ENCODE peak calls at places on chromosome 21, in nine cellular contexts. Q, I, F, O, J, H, R, Z and D are unnamed samples.
A peak's percentile ranks its signal among the peaks of the same experiment; 100 is the strongest.

GRCh38 chr21:45322960-45323461 is 35.3 kb upstream of the POFUT2 start:
- DNase-seq in Q (peak; percentile 59), I (no peak), F (peak; percentile 69), O (peak; percentile 75), J (peak; percentile 23), H (peak; percentile 15), R (no peak), Z (no peak), D (no peak)

GRCh38 chr21:28900481-28900880 is 92.2 kb downstream of the LTN1 start:
- DNase-seq in Q (no peak), I (no peak), F (no peak), O (no peak), J (no peak), H (no peak), R (no peak), Z (no peak), D (no peak)

GRCh38 chr21:29130234-29130993 is at the start of gene MAP3K7CL:
- DNase-seq in Q (no peak), I (no peak), F (peak; percentile 98), O (peak; percentile 67), J (no peak), H (no peak), R (peak; percentile 89), Z (peak; percentile 51), D (no peak)

GRCh38 chr21:46001821-46002681 is 20.5 kb downstream of the COL6A1 start:
- DNase-seq in Q (peak; percentile 54), I (no peak), F (no peak), O (no peak), J (peak; percentile 11), H (no peak), R (peak; percentile 85), Z (no peak), D (peak; percentile 2)

GRCh38 chr21:38921511-38922215 is 115.9 kb downstream of the ETS2 start:
- DNase-seq in Q (no peak), I (no peak), F (no peak), O (no peak), J (no peak), H (no peak), R (no peak), Z (no peak), D (no peak)

GRCh38 chr21:39763282-39763970 is 18.4 kb downstream of the IGSF5 start:
- DNase-seq in Q (no peak), I (no peak), F (no peak), O (no peak), J (no peak), H (no peak), R (no peak), Z (no peak), D (no peak)

GRCh38 chr21:15071012-15071411 is 6.2 kb upstream of the NRIP1 start:
- DNase-seq in Q (no peak), I (no peak), F (no peak), O (no peak), J (peak; percentile 13), H (no peak), R (no peak), Z (no peak), D (no peak)

GRCh38 chr21:18245493-18245967 is 897 bp downstream of the CHODL start:
- DNase-seq in Q (no peak), I (no peak), F (no peak), O (peak; percentile 21), J (no peak), H (peak; percentile 59), R (no peak), Z (no peak), D (peak; percentile 18)

GRCh38 chr21:17466166-17466565 is 46.7 kb upstream of the CXADR start:
- DNase-seq in Q (no peak), I (peak; percentile 13), F (peak; percentile 43), O (no peak), J (no peak), H (no peak), R (no peak), Z (no peak), D (no peak)

GRCh38 chr21:28627691-28628090 is 365.0 kb downstream of the LTN1 start:
- DNase-seq in Q (no peak), I (no peak), F (no peak), O (no peak), J (no peak), H (no peak), R (no peak), Z (no peak), D (no peak)

GRCh38 chr21:41585199-41585994 is 77.4 kb upstream of the TMPRSS2 start:
- DNase-seq in Q (peak; percentile 25), I (peak; percentile 26), F (no peak), O (no peak), J (no peak), H (no peak), R (peak; percentile 23), Z (no peak), D (no peak)

GRCh38 chr21:41584603-41585176 is 76.7 kb upstream of the TMPRSS2 start:
- DNase-seq in Q (peak; percentile 27), I (no peak), F (no peak), O (no peak), J (no peak), H (no peak), R (peak; percentile 5), Z (no peak), D (no peak)

GRCh38 chr21:41593051-41593783 is 85.3 kb upstream of the TMPRSS2 start:
- DNase-seq in Q (no peak), I (no peak), F (no peak), O (no peak), J (no peak), H (no peak), R (peak; percentile 76), Z (no peak), D (no peak)

GRCh38 chr21:41589620-41590175 is 81.7 kb upstream of the TMPRSS2 start:
- DNase-seq in Q (no peak), I (no peak), F (no peak), O (no peak), J (no peak), H (no peak), R (peak; percentile 52), Z (no peak), D (no peak)

GRCh38 chr21:41589131-41589530 is 81.2 kb upstream of the TMPRSS2 start:
- DNase-seq in Q (no peak), I (no peak), F (no peak), O (no peak), J (no peak), H (no peak), R (peak; percentile 40), Z (no peak), D (no peak)
- TF ChIP-seq CTCF in Q (no peak), I (no peak), F (no peak), O (no peak), J (no peak), H (no peak), R (no peak), Z (no peak), D (no peak)

DNA sequence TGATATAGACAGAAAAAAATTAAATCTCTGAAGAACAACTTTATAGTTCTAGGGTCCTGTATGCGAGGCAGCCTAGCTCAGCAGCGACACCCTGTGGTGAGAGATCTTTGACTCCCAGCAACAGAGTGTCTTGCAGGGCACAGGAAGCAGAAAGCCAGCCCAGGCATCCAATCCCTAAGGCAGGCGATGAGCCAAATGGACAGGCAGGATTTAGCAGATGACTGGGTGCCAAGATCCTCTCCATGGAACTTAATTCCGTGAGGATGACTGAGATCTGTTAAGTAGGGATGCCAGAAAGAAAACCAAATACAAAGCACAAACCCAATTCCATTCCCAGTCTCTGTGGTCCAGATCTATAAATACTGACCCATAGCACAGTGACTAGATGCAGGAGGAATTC is 38.8 kb downstream of the HLCS start:
- DNase-seq in Q (peak; percentile 87), I (peak; percentile 66), F (peak; percentile 89), O (peak; percentile 80), J (peak; percentile 86), H (peak; percentile 86), R (peak; percentile 94), Z (peak; percentile 75), D (peak; percentile 90)
- TF ChIP-seq CTCF in Q (peak; percentile 91), I (peak; percentile 87), F (peak; percentile 94), O (peak; percentile 78), J (peak; percentile 67), H (peak; percentile 95), R (no peak), Z (peak; percentile 95), D (peak; percentile 96)

DNA sequence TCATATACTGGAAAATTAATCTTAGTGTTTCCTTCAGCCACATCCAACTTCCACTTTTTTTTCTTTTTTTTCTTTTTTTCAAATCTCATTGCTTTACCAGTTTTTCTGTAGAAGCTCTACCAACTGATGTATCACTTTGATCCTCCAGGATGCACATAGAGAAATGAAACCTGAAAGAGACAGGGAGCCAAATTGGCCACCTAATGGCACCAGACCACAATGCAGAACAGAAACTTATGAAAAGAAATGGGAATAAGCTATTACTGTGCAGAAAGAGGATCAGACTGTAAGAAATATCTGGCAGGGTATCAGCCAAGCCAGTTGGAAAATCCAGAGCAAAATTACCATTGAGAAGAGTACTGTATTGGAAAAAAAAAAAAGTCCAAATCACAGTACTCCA is 1514.2 kb downstream of the MRPL39 start:
- DNase-seq in Q (no peak), I (no peak), F (no peak), O (no peak), J (no peak), H (no peak), R (no peak), Z (no peak), D (no peak)
- TF ChIP-seq CTCF in Q (no peak), I (no peak), F (no peak), O (no peak), J (no peak), H (no peak), R (no peak), Z (no peak), D (no peak)

GRCh38 chr21:34724131-34724856 is 55.5 kb downstream of the CLIC6 start:
- DNase-seq in Q (no peak), I (no peak), F (no peak), O (no peak), J (no peak), H (no peak), R (no peak), Z (no peak), D (no peak)

GRCh38 chr21:34728479-34728878 is 59.7 kb downstream of the CLIC6 start:
- DNase-seq in Q (no peak), I (no peak), F (no peak), O (no peak), J (no peak), H (no peak), R (no peak), Z (no peak), D (no peak)

GRCh38 chr21:34726627-34727337 is 58.0 kb downstream of the CLIC6 start:
- DNase-seq in Q (no peak), I (no peak), F (no peak), O (no peak), J (no peak), H (no peak), R (no peak), Z (no peak), D (no peak)

GRCh38 chr21:34724857-34725195 is 56.0 kb downstream of the CLIC6 start:
- DNase-seq in Q (no peak), I (no peak), F (no peak), O (no peak), J (no peak), H (no peak), R (no peak), Z (no peak), D (no peak)

DNA sequence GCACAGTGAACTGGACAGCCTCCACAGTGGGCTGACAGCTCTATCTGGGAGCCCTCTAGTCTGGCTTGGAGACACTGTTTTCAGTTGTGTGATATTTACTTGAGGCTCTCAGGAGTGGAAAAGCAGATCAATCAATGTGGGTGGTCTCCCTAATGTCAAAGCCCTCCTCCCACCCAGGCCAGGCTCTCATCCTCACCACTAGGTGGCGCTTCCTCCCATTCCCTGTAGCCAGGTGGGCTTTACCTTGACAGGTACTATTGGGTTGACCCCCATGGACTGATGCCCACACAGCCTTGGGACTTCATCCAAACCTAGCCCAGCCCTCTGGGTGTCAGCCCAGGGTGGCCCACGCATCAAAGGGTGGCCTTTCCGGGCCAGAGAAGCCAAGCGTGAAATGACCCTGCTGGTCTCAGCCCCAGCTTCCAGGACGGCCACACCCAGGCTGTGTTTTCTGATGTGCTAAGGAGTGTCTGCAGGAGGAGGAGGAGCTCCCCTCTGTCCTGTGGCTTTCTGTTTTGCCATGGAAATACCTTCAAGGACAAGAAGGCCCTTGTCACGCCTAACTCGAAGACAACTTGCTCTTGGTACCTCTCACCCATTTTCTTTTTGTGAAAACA is 54.0 kb downstream of the CLIC6 start:
- DNase-seq in Q (no peak), I (no peak), F (no peak), O (no peak), J (peak; percentile 76), H (peak; percentile 67), R (no peak), Z (no peak), D (peak; percentile 37)
- TF ChIP-seq CTCF in Q (peak; percentile 23), I (peak; percentile 64), F (peak; percentile 41), O (peak; percentile 10), J (peak; percentile 91), H (peak; percentile 75), R (no peak), Z (no peak), D (peak; percentile 62)